ENCODE peak calls at places on chromosomes 12 and 14, in six cellular contexts. One of them, this sample, is unnamed.

GRCh38 chr12:75724913-75725312 is 213.5 kb upstream of the KRR1 start:
- DNase-seq in cardiac muscle cell: peak
- DNase-seq in left kidney: peak
- DNase-seq in IMR-90: peak
- DNase-seq in thyroid gland: peak
- DNase-seq in NCI-H1417: peak
- DNase-seq in this sample: no peak

GRCh38 chr12:104668274-104668718 is 211.5 kb downstream of the CHST11 start:
- DNase-seq in cardiac muscle cell: peak
- DNase-seq in left kidney: peak
- DNase-seq in IMR-90: peak
- DNase-seq in thyroid gland: peak
- DNase-seq in NCI-H1417: no peak
- DNase-seq in this sample: no peak

GRCh38 chr12:11881835-11882234 is 188.9 kb upstream of the BCL2L14 start:
- DNase-seq in cardiac muscle cell: no peak
- DNase-seq in left kidney: no peak
- DNase-seq in IMR-90: no peak
- DNase-seq in thyroid gland: no peak
- DNase-seq in NCI-H1417: no peak
- DNase-seq in this sample: no peak

GRCh38 chr12:109729837-109730200 is 16.2 kb downstream of the FAM222A start:
- DNase-seq in cardiac muscle cell: no peak
- DNase-seq in left kidney: no peak
- DNase-seq in IMR-90: no peak
- DNase-seq in thyroid gland: no peak
- DNase-seq in NCI-H1417: no peak
- DNase-seq in this sample: no peak

GRCh38 chr12:25420116-25420515 is 133.0 kb downstream of the LMNTD1 start:
- DNase-seq in cardiac muscle cell: no peak
- DNase-seq in left kidney: no peak
- DNase-seq in IMR-90: no peak
- DNase-seq in thyroid gland: no peak
- DNase-seq in NCI-H1417: no peak
- DNase-seq in this sample: no peak

GRCh38 chr12:12722351-12723146 is 5.4 kb downstream of the CDKN1B start:
- DNase-seq in cardiac muscle cell: peak
- DNase-seq in left kidney: no peak
- DNase-seq in IMR-90: peak
- DNase-seq in thyroid gland: no peak
- DNase-seq in NCI-H1417: no peak
- DNase-seq in this sample: no peak

GRCh38 chr14:102504302-102504950 is 5.2 kb downstream of the ANKRD9 start:
- DNase-seq in cardiac muscle cell: no peak
- DNase-seq in left kidney: peak
- DNase-seq in IMR-90: no peak
- DNase-seq in thyroid gland: no peak
- DNase-seq in NCI-H1417: no peak
- DNase-seq in this sample: no peak

GRCh38 chr14:60509438-60510253 is 700 bp downstream of the SIX6 start:
- DNase-seq in cardiac muscle cell: no peak
- DNase-seq in left kidney: peak
- DNase-seq in IMR-90: no peak
- DNase-seq in thyroid gland: no peak
- DNase-seq in NCI-H1417: peak
- DNase-seq in this sample: no peak

GRCh38 chr14:64736271-64737131 is 32.3 kb downstream of the PLEKHG3 start:
- DNase-seq in cardiac muscle cell: no peak
- DNase-seq in left kidney: peak
- DNase-seq in IMR-90: no peak
- DNase-seq in thyroid gland: peak
- DNase-seq in NCI-H1417: peak
- DNase-seq in this sample: no peak

GRCh38 chr14:60064491-60065072 is 27.1 kb upstream of the PCNX4 start:
- DNase-seq in cardiac muscle cell: peak
- DNase-seq in left kidney: peak
- DNase-seq in IMR-90: peak
- DNase-seq in thyroid gland: no peak
- DNase-seq in NCI-H1417: no peak
- DNase-seq in this sample: no peak

GRCh38 chr14:51547260-51547659 is 104.5 kb upstream of the FRMD6 start:
- DNase-seq in cardiac muscle cell: peak
- DNase-seq in left kidney: peak
- DNase-seq in IMR-90: peak
- DNase-seq in thyroid gland: peak
- DNase-seq in NCI-H1417: no peak
- DNase-seq in this sample: peak

GRCh38 chr12:5900533-5901255 is 44.4 kb downstream of the ANO2 start:
- DNase-seq in cardiac muscle cell: no peak
- DNase-seq in left kidney: peak
- DNase-seq in IMR-90: no peak
- DNase-seq in thyroid gland: no peak
- DNase-seq in NCI-H1417: no peak
- DNase-seq in this sample: no peak

GRCh38 chr12:20272801-20273200 is 95.5 kb upstream of the PDE3A start:
- DNase-seq in cardiac muscle cell: peak
- DNase-seq in left kidney: no peak
- DNase-seq in IMR-90: no peak
- DNase-seq in thyroid gland: no peak
- DNase-seq in NCI-H1417: no peak
- DNase-seq in this sample: no peak

GRCh38 chr14:37145395-37145794 is 27.0 kb downstream of the SLC25A21 start:
- DNase-seq in cardiac muscle cell: no peak
- DNase-seq in left kidney: peak
- DNase-seq in IMR-90: peak
- DNase-seq in thyroid gland: no peak
- DNase-seq in NCI-H1417: no peak
- DNase-seq in this sample: no peak

GRCh38 chr12:57817261-57817989 is 1.1 kb downstream of the AVIL start:
- DNase-seq in cardiac muscle cell: no peak
- DNase-seq in left kidney: no peak
- DNase-seq in IMR-90: no peak
- DNase-seq in thyroid gland: no peak
- DNase-seq in NCI-H1417: no peak
- DNase-seq in this sample: no peak

GRCh38 chr14:21185506-21185905 is 29.6 kb upstream of the OR5AU1 start:
- DNase-seq in cardiac muscle cell: peak
- DNase-seq in left kidney: peak
- DNase-seq in IMR-90: no peak
- DNase-seq in thyroid gland: no peak
- DNase-seq in NCI-H1417: no peak
- DNase-seq in this sample: no peak

GRCh38 chr12:130835011-130835410 is 4.0 kb downstream of the STX2 start:
- DNase-seq in cardiac muscle cell: no peak
- DNase-seq in left kidney: no peak
- DNase-seq in IMR-90: no peak
- DNase-seq in thyroid gland: no peak
- DNase-seq in NCI-H1417: no peak
- DNase-seq in this sample: no peak

GRCh38 chr14:75448209-75448608 is 20.4 kb downstream of the JDP2 start:
- DNase-seq in cardiac muscle cell: no peak
- DNase-seq in left kidney: no peak
- DNase-seq in IMR-90: no peak
- DNase-seq in thyroid gland: no peak
- DNase-seq in NCI-H1417: no peak
- DNase-seq in this sample: no peak

GRCh38 chr12:48903982-48904411 is 21.3 kb downstream of the FKBP11 start:
- DNase-seq in cardiac muscle cell: peak
- DNase-seq in left kidney: peak
- DNase-seq in IMR-90: peak
- DNase-seq in thyroid gland: peak
- DNase-seq in NCI-H1417: peak
- DNase-seq in this sample: peak

GRCh38 chr14:70888681-70889175 is 18.5 kb upstream of the PCNX1 start:
- DNase-seq in cardiac muscle cell: peak
- DNase-seq in left kidney: no peak
- DNase-seq in IMR-90: peak
- DNase-seq in thyroid gland: no peak
- DNase-seq in NCI-H1417: no peak
- DNase-seq in this sample: no peak

GRCh38 chr14:64095620-64096019 is 198.6 kb downstream of the ESR2 start:
- DNase-seq in cardiac muscle cell: peak
- DNase-seq in left kidney: no peak
- DNase-seq in IMR-90: peak
- DNase-seq in thyroid gland: no peak
- DNase-seq in NCI-H1417: no peak
- DNase-seq in this sample: peak

GRCh38 chr12:131985145-131985875 is 35.6 kb downstream of the EP400 start:
- DNase-seq in cardiac muscle cell: no peak
- DNase-seq in left kidney: no peak
- DNase-seq in IMR-90: no peak
- DNase-seq in thyroid gland: peak
- DNase-seq in NCI-H1417: no peak
- DNase-seq in this sample: no peak

GRCh38 chr14:68486809-68487208 is 306.1 kb downstream of the ZFP36L1 start:
- DNase-seq in cardiac muscle cell: no peak
- DNase-seq in left kidney: no peak
- DNase-seq in IMR-90: no peak
- DNase-seq in thyroid gland: no peak
- DNase-seq in NCI-H1417: no peak
- DNase-seq in this sample: no peak

GRCh38 chr14:101820283-101820798 is 58.8 kb downstream of the PPP2R5C start:
- DNase-seq in cardiac muscle cell: no peak
- DNase-seq in left kidney: no peak
- DNase-seq in IMR-90: no peak
- DNase-seq in thyroid gland: no peak
- DNase-seq in NCI-H1417: no peak
- DNase-seq in this sample: no peak

GRCh38 chr14:50089213-50089612 is 27.2 kb downstream of the VCPKMT start:
- DNase-seq in cardiac muscle cell: no peak
- DNase-seq in left kidney: no peak
- DNase-seq in IMR-90: no peak
- DNase-seq in thyroid gland: no peak
- DNase-seq in NCI-H1417: no peak
- DNase-seq in this sample: no peak